ENCODE peak calls at places on chromosome 17, in seven cellular contexts. T is lower lobe of right lung, L is right cardiac atrium, R is left lobe of liver, C is activated B cell treated with CpG ODN at 0.5 μM for 24 hours, G is T-helper 17 cell, D is left cardiac atrium. I is an unnamed sample.

GRCh38 chr17:50539762-50540440 is 7.1 kb upstream of the SPATA20 start:
- ATAC-seq in T (peak), L (no peak), R (no peak), C (no peak), G (no peak), D (no peak), I (no peak)

GRCh38 chr17:41785876-41786226 is 660 bp downstream of the JUP start:
- ATAC-seq in T (peak), L (peak), R (peak), C (no peak), G (no peak), D (peak), I (peak)

GRCh38 chr17:52827526-52827925 is 669.0 kb upstream of the CA10 start:
- ATAC-seq in T (peak), L (no peak), R (peak), C (no peak), G (no peak), D (no peak), I (no peak)

GRCh38 chr17:58417300-58418092 is at the start of gene RNF43:
- ATAC-seq in T (peak), L (peak), R (peak), C (peak), G (peak), D (peak), I (peak)

GRCh38 chr17:77476920-77477805 is 336.4 kb downstream of the SEC14L1 start:
- ATAC-seq in T (no peak), L (peak), R (peak), C (no peak), G (no peak), D (peak), I (no peak)

GRCh38 chr17:18957831-18958230 is 5.9 kb downstream of the SLC5A10 start:
- ATAC-seq in T (no peak), L (no peak), R (no peak), C (no peak), G (no peak), D (no peak), I (no peak)

GRCh38 chr17:42809250-42809649 is 10.6 kb downstream of the CNTD1 start:
- ATAC-seq in T (peak), L (peak), R (peak), C (no peak), G (no peak), D (peak), I (no peak)

GRCh38 chr17:70288540-70289290 is 119.4 kb downstream of the KCNJ2 start:
- ATAC-seq in T (no peak), L (no peak), R (no peak), C (no peak), G (no peak), D (no peak), I (no peak)

GRCh38 chr17:34116306-34116705 is 138.8 kb upstream of the CCL2 start:
- ATAC-seq in T (no peak), L (no peak), R (no peak), C (no peak), G (no peak), D (no peak), I (no peak)

GRCh38 chr17:70863436-70864248 is 694.3 kb downstream of the KCNJ2 start:
- ATAC-seq in T (no peak), L (peak), R (no peak), C (no peak), G (no peak), D (peak), I (no peak)

GRCh38 chr17:44887971-44888955 is 11.0 kb downstream of the EFTUD2 start:
- ATAC-seq in T (peak), L (no peak), R (no peak), C (no peak), G (peak), D (peak), I (no peak)

GRCh38 chr17:43399839-43400328 is 1.1 kb downstream of the ARL4D start:
- ATAC-seq in T (peak), L (peak), R (peak), C (no peak), G (no peak), D (peak), I (no peak)

GRCh38 chr17:602436-602835 is 112.2 kb downstream of the VPS53 start:
- ATAC-seq in T (peak), L (no peak), R (no peak), C (no peak), G (no peak), D (no peak), I (no peak)

GRCh38 chr17:78476973-78477372 is 98.5 kb downstream of the PGS1 start:
- ATAC-seq in T (peak), L (no peak), R (no peak), C (no peak), G (no peak), D (no peak), I (no peak)

GRCh38 chr17:50181601-50182345 is 16.0 kb downstream of the SGCA start:
- ATAC-seq in T (no peak), L (no peak), R (no peak), C (no peak), G (no peak), D (no peak), I (no peak)

GRCh38 chr17:63675231-63675606 is 24.7 kb downstream of the LIMD2 start:
- ATAC-seq in T (peak), L (peak), R (peak), C (no peak), G (no peak), D (peak), I (no peak)

GRCh38 chr17:39194089-39194984 is 3.1 kb downstream of the CACNB1 start:
- ATAC-seq in T (peak), L (peak), R (peak), C (no peak), G (no peak), D (peak), I (no peak)

GRCh38 chr17:925846-926245 is 53.7 kb downstream of the NXN start:
- ATAC-seq in T (no peak), L (no peak), R (no peak), C (no peak), G (no peak), D (no peak), I (no peak)

GRCh38 chr17:37359682-37360188 is 16.1 kb upstream of the C17orf78 start:
- ATAC-seq in T (peak), L (peak), R (peak), C (no peak), G (no peak), D (no peak), I (no peak)

GRCh38 chr17:28345420-28346198 is 10.0 kb downstream of the TNFAIP1 start:
- ATAC-seq in T (peak), L (peak), R (peak), C (no peak), G (no peak), D (peak), I (no peak)

GRCh38 chr17:66420961-66421371 is 118.6 kb downstream of the PRKCA start:
- ATAC-seq in T (peak), L (no peak), R (peak), C (no peak), G (no peak), D (peak), I (peak)

GRCh38 chr17:76752006-76752405 is 14.1 kb downstream of the MFSD11 start:
- ATAC-seq in T (no peak), L (no peak), R (no peak), C (no peak), G (peak), D (no peak), I (no peak)

GRCh38 chr17:57375040-57375769 is 118.9 kb downstream of the MSI2 start:
- ATAC-seq in T (no peak), L (no peak), R (no peak), C (no peak), G (no peak), D (peak), I (no peak)

GRCh38 chr17:9862949-9863348 is 37.2 kb downstream of the GLP2R start:
- ATAC-seq in T (no peak), L (peak), R (no peak), C (no peak), G (no peak), D (peak), I (no peak)

GRCh38 chr17:9932481-9932880 is 27.4 kb upstream of the RCVRN start:
- ATAC-seq in T (no peak), L (no peak), R (no peak), C (no peak), G (no peak), D (no peak), I (no peak)

GRCh38 chr17:73226556-73227172 is 33.8 kb downstream of the COG1 start:
- ATAC-seq in T (no peak), L (no peak), R (no peak), C (no peak), G (no peak), D (no peak), I (no peak)

GRCh38 chr17:27612160-27612767 is 18.7 kb upstream of the LGALS9 start:
- ATAC-seq in T (no peak), L (no peak), R (no peak), C (no peak), G (no peak), D (peak), I (no peak)

GRCh38 chr17:70521821-70522256 is 352.5 kb downstream of the KCNJ2 start:
- ATAC-seq in T (peak), L (peak), R (peak), C (no peak), G (no peak), D (peak), I (no peak)

GRCh38 chr17:83154311-83155127 is 75.1 kb downstream of the METRNL start:
- ATAC-seq in T (no peak), L (no peak), R (no peak), C (no peak), G (no peak), D (no peak), I (peak)

GRCh38 chr17:31431795-31432658 is 40.6 kb downstream of the RAB11FIP4 start:
- ATAC-seq in T (no peak), L (no peak), R (no peak), C (no peak), G (no peak), D (no peak), I (no peak)

I was measured in stimulated activated memory B cell treated with anti-CD40 and anti-IgM and Interleukin-4, amounts not matched to agents 10 μg/mL and 1 μg/mL and 100 μg/mL, for 72 hours.